ENCODE peak calls at places on chromosomes 4 and X, in four cellular contexts. One of them, this sample, is unnamed. For H3K4me1, the result is how much of the 10 kb centered on the place peaks cover.

GRCh38 chr4:123790681-123791080 is 394.1 kb downstream of the SPRY1 start:
- DNase-seq in adrenal gland: no peak
- DNase-seq in neural progenitor cell: no peak
- DNase-seq in HCT116: no peak
- DNase-seq in this sample: no peak

GRCh38 chr4:140331245-140331644 is 42.2 kb upstream of the SCOC start:
- DNase-seq in adrenal gland: no peak
- DNase-seq in neural progenitor cell: no peak
- DNase-seq in HCT116: no peak
- DNase-seq in this sample: no peak

GRCh38 chrX:136251042-136251991 is at the start of gene MAP7D3:
- DNase-seq in adrenal gland: peak
- DNase-seq in neural progenitor cell: peak
- DNase-seq in HCT116: peak
- DNase-seq in this sample: peak

GRCh38 chrX:40171513-40172168 is 73.9 kb upstream of the BCOR start:
- DNase-seq in adrenal gland: no peak
- DNase-seq in neural progenitor cell: peak
- DNase-seq in HCT116: no peak
- DNase-seq in this sample: no peak

GRCh38 chr4:151472297-151472696 is 63.3 kb downstream of the FHIP1A start:
- DNase-seq in adrenal gland: no peak
- DNase-seq in neural progenitor cell: no peak
- DNase-seq in HCT116: no peak
- DNase-seq in this sample: no peak

GRCh38 chrX:66164470-66164869 is 423 bp downstream of the HEPH start:
- DNase-seq in adrenal gland: no peak
- DNase-seq in neural progenitor cell: peak
- DNase-seq in HCT116: no peak
- DNase-seq in this sample: no peak

GRCh38 chr4:120052840-120053239 is 13.8 kb downstream of the MAD2L1 start:
- DNase-seq in adrenal gland: no peak
- DNase-seq in neural progenitor cell: no peak
- DNase-seq in HCT116: no peak
- DNase-seq in this sample: no peak

GRCh38 chr4:3321295-3321889 is 28.6 kb downstream of the RGS12 start:
- DNase-seq in adrenal gland: peak
- DNase-seq in neural progenitor cell: no peak
- DNase-seq in HCT116: no peak
- DNase-seq in this sample: no peak

GRCh38 chrX:7586126-7586525 is 256.8 kb upstream of the VCX start:
- DNase-seq in adrenal gland: no peak
- DNase-seq in neural progenitor cell: peak
- DNase-seq in HCT116: no peak
- DNase-seq in this sample: no peak

GRCh38 chrX:39260965-39261364 is 459.7 kb downstream of the MID1IP1 start:
- DNase-seq in adrenal gland: no peak
- DNase-seq in neural progenitor cell: no peak
- DNase-seq in HCT116: no peak
- DNase-seq in this sample: no peak

GRCh38 chr4:140042634-140043033 is 111.3 kb downstream of the MAML3 start:
- DNase-seq in adrenal gland: no peak
- DNase-seq in neural progenitor cell: no peak
- DNase-seq in HCT116: no peak
- DNase-seq in this sample: no peak

GRCh38 chr4:139963708-139964107 is 190.3 kb downstream of the MAML3 start:
- DNase-seq in adrenal gland: no peak
- DNase-seq in neural progenitor cell: no peak
- DNase-seq in HCT116: no peak
- DNase-seq in this sample: no peak

GRCh38 chr4:87251104-87251503 is 30.7 kb upstream of the KLHL8 start:
- DNase-seq in adrenal gland: no peak
- DNase-seq in neural progenitor cell: peak
- DNase-seq in HCT116: no peak
- DNase-seq in this sample: peak

GRCh38 chr4:71066737-71067716 is 73.6 kb downstream of the DCK start:
- DNase-seq in adrenal gland: no peak
- DNase-seq in neural progenitor cell: no peak
- DNase-seq in HCT116: no peak
- DNase-seq in this sample: no peak

DNA sequence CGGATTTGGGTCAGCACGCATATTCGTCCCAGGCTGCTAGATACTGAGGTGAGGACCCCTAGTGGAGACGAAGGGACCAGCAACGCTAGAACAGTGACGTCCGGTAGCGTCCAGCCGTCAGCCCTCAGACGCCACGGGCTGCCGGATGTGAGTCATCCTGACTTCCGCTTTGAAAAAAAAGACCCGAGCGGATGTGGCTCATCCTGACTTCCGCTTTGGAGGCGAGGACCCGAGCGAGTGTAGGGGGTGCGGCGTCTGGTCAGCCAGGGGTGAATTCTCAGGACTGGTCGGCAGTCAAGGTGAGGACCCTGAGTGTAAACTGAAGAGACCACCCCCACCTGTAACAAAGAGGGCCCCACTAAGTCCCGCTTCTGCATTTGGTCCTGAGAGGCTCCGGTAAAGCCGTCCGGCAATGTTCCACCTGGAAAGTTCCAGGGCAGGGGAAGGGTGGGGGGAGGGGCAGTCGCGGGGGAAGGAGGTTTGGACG is at the start of gene MAGEB2:
- DNase-seq in adrenal gland: no peak
- DNase-seq in neural progenitor cell: no peak
- DNase-seq in HCT116: peak
- DNase-seq in this sample: no peak
- H3K27ac ChIP-seq in adrenal gland: no peak
- H3K27ac ChIP-seq in neural progenitor cell: no peak
- H3K27ac ChIP-seq in HCT116: peak
- H3K27ac ChIP-seq in this sample: no peak

GRCh38 chr4:7356667-7357295 is 77.9 kb downstream of the PSAPL1 start:
- DNase-seq in adrenal gland: no peak
- DNase-seq in neural progenitor cell: no peak
- DNase-seq in HCT116: no peak
- DNase-seq in this sample: no peak

GRCh38 chr4:7355795-7356194 is 78.9 kb downstream of the PSAPL1 start:
- DNase-seq in adrenal gland: no peak
- DNase-seq in neural progenitor cell: no peak
- DNase-seq in HCT116: no peak
- DNase-seq in this sample: no peak

GRCh38 chr4:7359302-7360063 is 75.2 kb downstream of the PSAPL1 start:
- DNase-seq in adrenal gland: no peak
- DNase-seq in neural progenitor cell: no peak
- DNase-seq in HCT116: no peak
- DNase-seq in this sample: no peak

GRCh38 chr4:7357296-7357680 is 77.4 kb downstream of the PSAPL1 start:
- DNase-seq in adrenal gland: no peak
- DNase-seq in neural progenitor cell: no peak
- DNase-seq in HCT116: no peak
- DNase-seq in this sample: no peak

GRCh38 chr4:7358100-7358735 is 76.5 kb downstream of the PSAPL1 start:
- DNase-seq in adrenal gland: peak
- DNase-seq in neural progenitor cell: no peak
- DNase-seq in HCT116: peak
- DNase-seq in this sample: no peak
- H3K4me1 ChIP-seq in adrenal gland: under half
- H3K4me1 ChIP-seq in neural progenitor cell: under half
- H3K4me1 ChIP-seq in HCT116: under half
- H3K4me1 ChIP-seq in this sample: under half

DNA sequence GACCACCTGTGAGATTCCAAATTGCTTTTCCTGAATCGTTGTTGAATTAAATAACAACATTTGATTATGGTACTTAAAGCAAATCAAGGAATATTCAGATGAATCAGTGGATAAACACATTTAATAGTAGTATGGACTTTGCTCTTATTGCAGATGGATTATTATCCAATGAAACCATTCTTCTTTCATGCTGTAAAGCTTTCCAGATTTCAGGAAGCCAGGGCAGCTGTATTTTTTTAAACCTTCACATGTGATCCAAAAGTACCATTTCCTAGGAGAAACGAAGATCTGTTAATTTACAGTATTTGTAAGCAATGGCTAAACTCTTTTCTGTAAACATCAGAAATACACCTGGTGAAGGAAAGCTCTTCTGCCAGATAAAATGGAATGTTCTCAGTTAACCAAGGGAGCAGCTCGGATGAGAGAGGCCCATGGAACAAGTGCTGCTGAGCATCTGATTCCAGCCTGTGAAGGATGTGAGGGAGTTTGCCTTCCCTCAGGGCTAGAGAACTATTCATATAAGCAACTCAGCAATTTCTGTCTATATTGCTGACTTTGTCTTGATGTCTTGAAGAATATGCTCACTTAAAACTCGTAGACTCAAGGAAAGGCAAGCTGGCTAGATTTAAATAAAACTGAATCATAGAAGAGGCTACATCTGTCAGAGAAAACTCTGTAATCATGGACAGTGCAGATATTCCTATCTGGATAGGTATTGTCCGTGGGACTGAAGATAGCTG is 94.4 kb upstream of the LIMCH1 start:
- DNase-seq in adrenal gland: no peak
- DNase-seq in neural progenitor cell: no peak
- DNase-seq in HCT116: no peak
- DNase-seq in this sample: no peak
- H3K27ac ChIP-seq in adrenal gland: no peak
- H3K27ac ChIP-seq in neural progenitor cell: no peak
- H3K27ac ChIP-seq in HCT116: no peak
- H3K27ac ChIP-seq in this sample: no peak

GRCh38 chr4:76702440-76703122 is 195.4 kb downstream of the SOWAHB start:
- DNase-seq in adrenal gland: no peak
- DNase-seq in neural progenitor cell: no peak
- DNase-seq in HCT116: no peak
- DNase-seq in this sample: no peak
- H3K4me1 ChIP-seq in adrenal gland: under half
- H3K4me1 ChIP-seq in neural progenitor cell: under half
- H3K4me1 ChIP-seq in HCT116: half or more
- H3K4me1 ChIP-seq in this sample: under half

GRCh38 chr4:128831526-128832252 is 22.2 kb downstream of the JADE1 start:
- DNase-seq in adrenal gland: peak
- DNase-seq in neural progenitor cell: peak
- DNase-seq in HCT116: no peak
- DNase-seq in this sample: no peak
- H3K27ac ChIP-seq in adrenal gland: peak
- H3K27ac ChIP-seq in neural progenitor cell: peak
- H3K27ac ChIP-seq in HCT116: no peak
- H3K27ac ChIP-seq in this sample: no peak